ENCODE peak calls at places on chromosome 1, in eight cellular contexts. I is GM12865, D is NCI-H526 treated with DMSO at 0.1 percent for 48 hours, U is neural progenitor cell, A is COR-L47, G is posterior cingulate gyrus, T is caudate nucleus, V is T-helper 1 cell. B is an unnamed sample.
A peak's percentile ranks its signal among the peaks of the same experiment; 100 is the strongest.

GRCh38 chr1:8031176-8031785 is 5.2 kb upstream of the ERRFI1 start:
- DNase-seq in I (peak; percentile 42), D (peak; percentile 62), U (peak; percentile 47), A (peak; percentile 59), G (no peak), T (no peak), V (peak; percentile 6), B (no peak)

GRCh38 chr1:173868266-173869107 is at the start of gene ZBTB37:
- DNase-seq in I (peak; percentile 97), D (peak; percentile 97), U (peak; percentile 96), A (peak; percentile 83), G (no peak), T (no peak), V (peak; percentile 89), B (peak; percentile 74)

GRCh38 chr1:9201421-9202239 is 32.9 kb upstream of the H6PD start:
- DNase-seq in I (no peak), D (no peak), U (peak; percentile 61), A (no peak), G (no peak), T (no peak), V (no peak), B (no peak)

GRCh38 chr1:56340977-56341376 is 238.4 kb downstream of the PLPP3 start:
- DNase-seq in I (no peak), D (no peak), U (no peak), A (no peak), G (no peak), T (no peak), V (no peak), B (no peak)

GRCh38 chr1:243396876-243397275 is 141.0 kb downstream of the SDCCAG8 start:
- DNase-seq in I (no peak), D (no peak), U (no peak), A (no peak), G (no peak), T (no peak), V (no peak), B (no peak)

GRCh38 chr1:8091691-8092090 is 65.6 kb upstream of the ERRFI1 start:
- DNase-seq in I (no peak), D (no peak), U (no peak), A (no peak), G (no peak), T (no peak), V (no peak), B (no peak)

GRCh38 chr1:218850367-218850766 is 323.3 kb upstream of the LYPLAL1 start:
- DNase-seq in I (no peak), D (no peak), U (no peak), A (no peak), G (no peak), T (no peak), V (no peak), B (no peak)

GRCh38 chr1:182235952-182236650 is 155.5 kb downstream of the GLUL start:
- DNase-seq in I (no peak), D (no peak), U (no peak), A (peak; percentile 64), G (peak; percentile 19), T (peak; percentile 10), V (no peak), B (no peak)

GRCh38 chr1:115557715-115558114 is 84.1 kb upstream of the VANGL1 start:
- DNase-seq in I (no peak), D (no peak), U (peak; percentile 24), A (peak; percentile 71), G (no peak), T (no peak), V (no peak), B (no peak)

GRCh38 chr1:172002725-172003345 is 161.5 kb downstream of the DNM3 start:
- DNase-seq in I (peak; percentile 81), D (peak; percentile 74), U (peak; percentile 59), A (peak; percentile 19), G (no peak), T (no peak), V (no peak), B (no peak)

GRCh38 chr1:30700528-30701265 is 22.7 kb downstream of the MATN1 start:
- DNase-seq in I (no peak), D (no peak), U (no peak), A (no peak), G (no peak), T (no peak), V (no peak), B (no peak)

GRCh38 chr1:20376880-20377494 is 86.3 kb downstream of the VWA5B1 start:
- DNase-seq in I (peak; percentile 45), D (peak; percentile 4), U (peak; percentile 71), A (peak; percentile 54), G (peak; percentile 75), T (peak; percentile 35), V (peak; percentile 17), B (peak; percentile 53)

GRCh38 chr1:15060104-15060503 is 93.4 kb upstream of the TMEM51 start:
- DNase-seq in I (no peak), D (no peak), U (no peak), A (no peak), G (no peak), T (no peak), V (no peak), B (no peak)

GRCh38 chr1:23581219-23581618 is 21.9 kb upstream of the ID3 start:
- DNase-seq in I (no peak), D (no peak), U (no peak), A (no peak), G (peak; percentile 56), T (peak; percentile 33), V (no peak), B (no peak)

GRCh38 chr1:232274236-232274855 is 355.6 kb downstream of the SIPA1L2 start:
- DNase-seq in I (no peak), D (no peak), U (no peak), A (no peak), G (no peak), T (no peak), V (no peak), B (no peak)

GRCh38 chr1:237590381-237590780 is 300.3 kb downstream of the ZP4 start:
- DNase-seq in I (no peak), D (no peak), U (no peak), A (no peak), G (no peak), T (no peak), V (no peak), B (no peak)

GRCh38 chr1:210937846-210938245 is 196.1 kb downstream of the KCNH1 start:
- DNase-seq in I (no peak), D (no peak), U (no peak), A (no peak), G (no peak), T (no peak), V (no peak), B (no peak)

GRCh38 chr1:26580116-26580515 is 50.6 kb downstream of the RPS6KA1 start:
- DNase-seq in I (no peak), D (no peak), U (no peak), A (no peak), G (no peak), T (no peak), V (no peak), B (no peak)

GRCh38 chr1:193473932-193474331 is 287.5 kb upstream of the B3GALT2 start:
- DNase-seq in I (no peak), D (peak; percentile 3), U (no peak), A (no peak), G (no peak), T (no peak), V (no peak), B (no peak)

GRCh38 chr1:84361796-84362195 is 36.5 kb upstream of the DNASE2B start:
- DNase-seq in I (no peak), D (no peak), U (no peak), A (no peak), G (no peak), T (no peak), V (no peak), B (no peak)

GRCh38 chr1:46221749-46222148 is 18.6 kb downstream of the LURAP1 start:
- DNase-seq in I (no peak), D (no peak), U (peak; percentile 79), A (no peak), G (peak; percentile 90), T (peak; percentile 78), V (no peak), B (no peak)

GRCh38 chr1:52237430-52237829 is 95.5 kb downstream of the ZFYVE9 start:
- DNase-seq in I (peak; percentile 3), D (no peak), U (no peak), A (no peak), G (no peak), T (no peak), V (no peak), B (no peak)

GRCh38 chr1:9442266-9442846 is 96.9 kb upstream of the SLC25A33 start:
- DNase-seq in I (no peak), D (no peak), U (no peak), A (no peak), G (no peak), T (no peak), V (no peak), B (no peak)

GRCh38 chr1:209150114-209150513 is 433.4 kb upstream of the CAMK1G start:
- DNase-seq in I (peak; percentile 67), D (no peak), U (peak; percentile 78), A (no peak), G (no peak), T (no peak), V (no peak), B (no peak)

GRCh38 chr1:235336903-235337302 is 8.5 kb downstream of the GGPS1 start:
- DNase-seq in I (no peak), D (no peak), U (no peak), A (no peak), G (no peak), T (no peak), V (no peak), B (no peak)

GRCh38 chr1:6497215-6497866 is 5.9 kb upstream of the PLEKHG5 start:
- DNase-seq in I (peak; percentile 35), D (peak; percentile 30), U (peak; percentile 92), A (peak; percentile 45), G (no peak), T (no peak), V (peak; percentile 65), B (peak; percentile 25)

GRCh38 chr1:207027221-207027777 is 5.3 kb downstream of the C1orf116 start:
- DNase-seq in I (no peak), D (no peak), U (no peak), A (no peak), G (no peak), T (no peak), V (no peak), B (no peak)

GRCh38 chr1:193703655-193704054 is 517.2 kb upstream of the B3GALT2 start:
- DNase-seq in I (no peak), D (no peak), U (no peak), A (no peak), G (no peak), T (no peak), V (no peak), B (no peak)

GRCh38 chr1:17877896-17878295 is 122.8 kb downstream of the ACTL8 start:
- DNase-seq in I (no peak), D (no peak), U (no peak), A (no peak), G (no peak), T (no peak), V (no peak), B (no peak)

GRCh38 chr1:66563094-66563800 is 29.3 kb downstream of the SGIP1 start:
- DNase-seq in I (no peak), D (no peak), U (no peak), A (no peak), G (no peak), T (no peak), V (no peak), B (no peak)

GRCh38 chr1:233020441-233020840 is 70.0 kb downstream of the NTPCR start:
- DNase-seq in I (no peak), D (no peak), U (peak; percentile 73), A (no peak), G (no peak), T (no peak), V (no peak), B (no peak)

GRCh38 chr1:201409440-201409839 is 10.3 kb upstream of the LAD1 start:
- DNase-seq in I (no peak), D (no peak), U (no peak), A (no peak), G (no peak), T (no peak), V (no peak), B (no peak)

GRCh38 chr1:48493970-48494769 is 22.2 kb upstream of the SPATA6 start:
- DNase-seq in I (no peak), D (no peak), U (no peak), A (no peak), G (peak; percentile 50), T (peak; percentile 63), V (no peak), B (no peak)

GRCh38 chr1:248886237-248886895 is 19.7 kb upstream of the PGBD2 start:
- DNase-seq in I (no peak), D (no peak), U (peak; percentile 61), A (peak; percentile 21), G (no peak), T (no peak), V (no peak), B (no peak)

B was measured in CD8-positive, alpha-beta T cell.